ENCODE peak calls at places on chromosome 9, in nine cellular contexts. X, T, W, P, Q, B, E, H and O are unnamed samples.

GRCh38 chr9:38393128-38393809 is 767 bp downstream of the ALDH1B1 start:
- DNase-seq in X (no peak), T (no peak), W (peak), P (no peak), Q (no peak), B (no peak), E (no peak), H (no peak), O (no peak)

GRCh38 chr9:121646992-121647391 is 4.4 kb upstream of the DAB2IP start:
- DNase-seq in X (no peak), T (no peak), W (no peak), P (no peak), Q (no peak), B (no peak), E (no peak), H (no peak), O (no peak)

GRCh38 chr9:908806-909205 is 67.3 kb downstream of the DMRT1 start:
- DNase-seq in X (no peak), T (no peak), W (no peak), P (no peak), Q (no peak), B (no peak), E (no peak), H (no peak), O (no peak)

GRCh38 chr9:16022228-16022627 is 469.4 kb downstream of the CCDC171 start:
- DNase-seq in X (no peak), T (no peak), W (no peak), P (no peak), Q (no peak), B (no peak), E (no peak), H (no peak), O (no peak)

GRCh38 chr9:33295571-33295970 is 5.3 kb downstream of the NFX1 start:
- DNase-seq in X (no peak), T (no peak), W (no peak), P (no peak), Q (no peak), B (no peak), E (no peak), H (no peak), O (no peak)

GRCh38 chr9:118522093-118523028 is 818.2 kb downstream of the TLR4 start:
- DNase-seq in X (no peak), T (peak), W (peak), P (no peak), Q (no peak), B (peak), E (no peak), H (no peak), O (no peak)

GRCh38 chr9:130627051-130627450 is 37.3 kb upstream of the PRDM12 start:
- DNase-seq in X (peak), T (no peak), W (no peak), P (no peak), Q (no peak), B (no peak), E (no peak), H (no peak), O (no peak)

GRCh38 chr9:751137-752051 is 90.1 kb upstream of the DMRT1 start:
- DNase-seq in X (peak), T (peak), W (no peak), P (no peak), Q (no peak), B (no peak), E (no peak), H (no peak), O (no peak)

GRCh38 chr9:3777137-3777536 is 251.3 kb upstream of the RFX3 start:
- DNase-seq in X (no peak), T (no peak), W (no peak), P (no peak), Q (no peak), B (no peak), E (no peak), H (no peak), O (no peak)

GRCh38 chr9:967851-968641 is 8.4 kb upstream of the DMRT3 start:
- DNase-seq in X (no peak), T (peak), W (no peak), P (no peak), Q (no peak), B (no peak), E (no peak), H (no peak), O (no peak)

GRCh38 chr9:131584858-131585257 is 39.5 kb downstream of the PRRT1B start:
- DNase-seq in X (no peak), T (no peak), W (no peak), P (no peak), Q (no peak), B (no peak), E (no peak), H (no peak), O (no peak)

GRCh38 chr9:75739884-75740611 is 150.4 kb upstream of the PCSK5 start:
- DNase-seq in X (peak), T (no peak), W (no peak), P (no peak), Q (no peak), B (no peak), E (no peak), H (no peak), O (no peak)

GRCh38 chr9:121494192-121494591 is 5.5 kb downstream of the GGTA1 start:
- DNase-seq in X (no peak), T (no peak), W (no peak), P (no peak), Q (no peak), B (peak), E (no peak), H (no peak), O (no peak)

GRCh38 chr9:14515049-14515448 is 178.2 kb downstream of the ZDHHC21 start:
- DNase-seq in X (no peak), T (no peak), W (no peak), P (no peak), Q (no peak), B (no peak), E (no peak), H (no peak), O (no peak)

GRCh38 chr9:91282292-91282691 is 79.4 kb downstream of the AUH start:
- DNase-seq in X (no peak), T (no peak), W (no peak), P (no peak), Q (no peak), B (no peak), E (no peak), H (no peak), O (no peak)

GRCh38 chr9:87500491-87500890 is 2.8 kb downstream of the DAPK1 start:
- DNase-seq in X (no peak), T (no peak), W (no peak), P (no peak), Q (no peak), B (no peak), E (no peak), H (no peak), O (no peak)

GRCh38 chr9:120868339-120868675 is 8.7 kb downstream of the PHF19 start:
- DNase-seq in X (no peak), T (no peak), W (no peak), P (no peak), Q (no peak), B (no peak), E (no peak), H (peak), O (no peak)

GRCh38 chr9:132647355-132647754 is 22.4 kb downstream of the DDX31 start:
- DNase-seq in X (no peak), T (peak), W (no peak), P (no peak), Q (no peak), B (no peak), E (no peak), H (peak), O (no peak)

GRCh38 chr9:131631254-131631653 is 85.9 kb downstream of the PRRT1B start:
- DNase-seq in X (no peak), T (no peak), W (no peak), P (no peak), Q (no peak), B (no peak), E (no peak), H (no peak), O (no peak)

GRCh38 chr9:15725953-15726352 is 173.1 kb downstream of the CCDC171 start:
- DNase-seq in X (no peak), T (no peak), W (no peak), P (no peak), Q (no peak), B (no peak), E (no peak), H (peak), O (no peak)

GRCh38 chr9:124800306-124801259 is 23.6 kb downstream of the OLFML2A start:
- DNase-seq in X (no peak), T (peak), W (no peak), P (no peak), Q (peak), B (peak), E (no peak), H (no peak), O (no peak)

GRCh38 chr9:78601957-78602565 is 305.1 kb downstream of the PSAT1 start:
- DNase-seq in X (no peak), T (peak), W (peak), P (no peak), Q (no peak), B (peak), E (no peak), H (no peak), O (no peak)

GRCh38 chr9:127142291-127142690 is 19.9 kb upstream of the ANGPTL2 start:
- DNase-seq in X (peak), T (no peak), W (no peak), P (no peak), Q (no peak), B (no peak), E (no peak), H (no peak), O (peak)

GRCh38 chr9:112032733-112033132 is 136.1 kb downstream of the UGCG start:
- DNase-seq in X (no peak), T (peak), W (no peak), P (no peak), Q (no peak), B (no peak), E (no peak), H (no peak), O (no peak)

GRCh38 chr9:69122391-69123141 is 51.5 kb upstream of the TJP2 start:
- DNase-seq in X (no peak), T (peak), W (no peak), P (no peak), Q (no peak), B (no peak), E (no peak), H (no peak), O (no peak)

GRCh38 chr9:19416143-19416542 is 7.3 kb downstream of the ACER2 start:
- DNase-seq in X (no peak), T (no peak), W (no peak), P (no peak), Q (no peak), B (no peak), E (no peak), H (no peak), O (no peak)

GRCh38 chr9:74497750-74498615 is 848 bp downstream of the RORB start:
- DNase-seq in X (peak), T (no peak), W (no peak), P (no peak), Q (peak), B (no peak), E (no peak), H (no peak), O (no peak)

GRCh38 chr9:37444890-37445289 is 20.4 kb downstream of the ZBTB5 start:
- DNase-seq in X (no peak), T (no peak), W (no peak), P (no peak), Q (no peak), B (no peak), E (no peak), H (no peak), O (no peak)

GRCh38 chr9:35515766-35516165 is 25.9 kb downstream of the RUSC2 start:
- DNase-seq in X (no peak), T (no peak), W (no peak), P (no peak), Q (no peak), B (no peak), E (no peak), H (no peak), O (no peak)

GRCh38 chr9:36566813-36567217 is 5.9 kb upstream of the MELK start:
- DNase-seq in X (peak), T (peak), W (no peak), P (no peak), Q (no peak), B (no peak), E (no peak), H (no peak), O (no peak)

GRCh38 chr9:80787636-80788035 is 901.7 kb downstream of the TLE1 start:
- DNase-seq in X (no peak), T (no peak), W (no peak), P (no peak), Q (no peak), B (no peak), E (no peak), H (no peak), O (no peak)

GRCh38 chr9:82031538-82032280 is 43.1 kb downstream of the SPATA31D1 start:
- DNase-seq in X (no peak), T (peak), W (no peak), P (no peak), Q (no peak), B (no peak), E (no peak), H (peak), O (no peak)